ENCODE peak calls at places on chromosomes 2 and 18, in four cellular contexts. P is spleen, R is testis, Z is lower lobe of right lung. H is an unnamed sample. For H3K9me3, the result is how much of the 10 kb centered on the place peaks cover.

GRCh38 chr2:237540823-237541222 is 25.6 kb upstream of the PRLH start:
- DNase-seq in P (peak), R (peak), Z (no peak), H (no peak)

GRCh38 chr18:45666006-45666405 is 50.7 kb downstream of the SLC14A2 start:
- DNase-seq in P (no peak), R (peak), Z (no peak), H (no peak)

GRCh38 chr2:142140434-142140845 is 9.6 kb upstream of the LRP1B start:
- DNase-seq in P (no peak), R (no peak), Z (no peak), H (no peak)

GRCh38 chr2:7861910-7862702 is 819.8 kb upstream of the ID2 start:
- DNase-seq in P (no peak), R (no peak), Z (no peak), H (no peak)

GRCh38 chr2:48510329-48510728 is 19.6 kb upstream of the STON1 start:
- DNase-seq in P (no peak), R (no peak), Z (no peak), H (no peak)

GRCh38 chr2:97718051-97718882 is 4.9 kb downstream of the ZAP70 start:
- DNase-seq in P (peak), R (no peak), Z (no peak), H (no peak)

GRCh38 chr2:214481204-214481603 is 70.3 kb downstream of the VWC2L start:
- DNase-seq in P (no peak), R (peak), Z (no peak), H (no peak)

GRCh38 chr2:175355246-175355645 is 173.7 kb upstream of the ATP5MC3 start:
- DNase-seq in P (no peak), R (no peak), Z (no peak), H (no peak)

GRCh38 chr2:39127973-39128372 is 7.1 kb upstream of the SOS1 start:
- DNase-seq in P (no peak), R (no peak), Z (no peak), H (peak)

GRCh38 chr2:170928036-170928823 is 823 bp upstream of the GORASP2 start:
- DNase-seq in P (peak), R (no peak), Z (no peak), H (no peak)

GRCh38 chr18:4026542-4026941 is 428.6 kb downstream of the DLGAP1 start:
- DNase-seq in P (no peak), R (no peak), Z (no peak), H (no peak)

GRCh38 chr18:57437782-57438668 is 2.9 kb downstream of the ONECUT2 start:
- DNase-seq in P (peak), R (peak), Z (no peak), H (peak)

GRCh38 chr2:38164881-38165280 is 88.9 kb upstream of the CYP1B1 start:
- DNase-seq in P (no peak), R (no peak), Z (no peak), H (no peak)

GRCh38 chr2:44793322-44793870 is 148.1 kb upstream of the SIX3 start:
- DNase-seq in P (no peak), R (peak), Z (no peak), H (peak)

GRCh38 chr2:100272848-100273329 is 49.4 kb downstream of the LONRF2 start:
- DNase-seq in P (no peak), R (peak), Z (no peak), H (peak)

GRCh38 chr2:11688222-11689069 is 18.5 kb upstream of the NTSR2 start:
- DNase-seq in P (peak), R (peak), Z (peak), H (peak)

GRCh38 chr2:42021490-42021889 is 26.3 kb upstream of the PKDCC start:
- DNase-seq in P (no peak), R (peak), Z (no peak), H (peak)

GRCh38 chr18:32257073-32257780 is 67.4 kb downstream of the MEP1B start:
- DNase-seq in P (no peak), R (no peak), Z (no peak), H (no peak)

GRCh38 chr2:96386470-96386869 is 50.9 kb downstream of the NCAPH start:
- DNase-seq in P (no peak), R (no peak), Z (no peak), H (no peak)

GRCh38 chr2:71563872-71564271 is 110.5 kb downstream of the DYSF start:
- DNase-seq in P (no peak), R (no peak), Z (no peak), H (no peak)

GRCh38 chr2:69204654-69205053 is 182.4 kb downstream of the GFPT1 start:
- DNase-seq in P (no peak), R (no peak), Z (no peak), H (no peak)

GRCh38 chr2:104406273-104406726 is 447.6 kb upstream of the POU3F3 start:
- DNase-seq in P (no peak), R (no peak), Z (no peak), H (peak)

GRCh38 chr2:170375192-170375591 is 197.2 kb downstream of the MYO3B start:
- DNase-seq in P (no peak), R (no peak), Z (no peak), H (no peak)

GRCh38 chr2:126808929-126809328 is 89.8 kb upstream of the TEX51 start:
- DNase-seq in P (no peak), R (no peak), Z (no peak), H (no peak)

GRCh38 chr18:49130261-49130660 is 179.5 kb upstream of the SMAD7 start:
- DNase-seq in P (no peak), R (no peak), Z (no peak), H (no peak)

GRCh38 chr2:189402932-189403331 is 38.3 kb upstream of the WDR75 start:
- DNase-seq in P (no peak), R (no peak), Z (no peak), H (no peak)

GRCh38 chr2:219049282-219049681 is 8.0 kb upstream of the CFAP65 start:
- DNase-seq in P (no peak), R (no peak), Z (no peak), H (no peak)

GRCh38 chr2:62184499-62185045 is 11.3 kb upstream of the B3GNT2 start:
- DNase-seq in P (no peak), R (no peak), Z (no peak), H (no peak)

GRCh38 chr2:240831594-240832204 is 11.7 kb upstream of the KIF1A start:
- DNase-seq in P (peak), R (peak), Z (no peak), H (no peak)
- H3K9me3 ChIP-seq in P (under half), R (under half), Z (under half), H (under half)

DNA sequence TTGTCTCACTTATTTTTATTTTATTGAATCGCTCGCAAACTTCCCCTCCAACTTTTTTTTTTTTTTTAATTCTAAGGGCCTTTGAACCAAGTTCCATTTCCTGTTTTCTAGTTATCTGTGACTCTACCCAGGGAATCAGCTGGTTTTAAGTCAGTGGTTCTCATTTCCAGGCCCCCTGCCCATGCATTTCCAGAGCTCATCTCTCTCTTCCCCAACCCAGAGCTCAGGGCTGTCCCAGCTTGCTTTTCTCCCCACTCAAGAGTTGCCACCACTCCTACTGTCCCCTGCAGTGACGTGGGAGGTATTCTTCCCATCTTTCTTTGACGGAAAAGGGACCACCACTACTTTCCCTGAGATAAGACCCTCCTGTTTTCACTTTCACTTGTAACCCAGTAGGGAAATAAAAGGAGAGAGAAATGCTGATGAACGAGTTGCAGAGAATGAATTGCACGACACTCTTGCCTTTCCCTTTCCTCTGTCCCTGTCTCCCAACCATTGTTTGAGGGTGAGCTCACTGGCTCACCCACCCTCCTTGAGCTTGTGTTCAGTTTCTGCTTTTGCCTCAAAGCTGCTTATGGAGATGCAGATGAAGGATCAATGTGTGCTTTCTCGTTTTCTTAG is 42.1 kb downstream of the TET3 start:
- DNase-seq in P (no peak), R (no peak), Z (no peak), H (no peak)
- H3K4me3 ChIP-seq in P (no peak), R (no peak), Z (no peak), H (no peak)

DNA sequence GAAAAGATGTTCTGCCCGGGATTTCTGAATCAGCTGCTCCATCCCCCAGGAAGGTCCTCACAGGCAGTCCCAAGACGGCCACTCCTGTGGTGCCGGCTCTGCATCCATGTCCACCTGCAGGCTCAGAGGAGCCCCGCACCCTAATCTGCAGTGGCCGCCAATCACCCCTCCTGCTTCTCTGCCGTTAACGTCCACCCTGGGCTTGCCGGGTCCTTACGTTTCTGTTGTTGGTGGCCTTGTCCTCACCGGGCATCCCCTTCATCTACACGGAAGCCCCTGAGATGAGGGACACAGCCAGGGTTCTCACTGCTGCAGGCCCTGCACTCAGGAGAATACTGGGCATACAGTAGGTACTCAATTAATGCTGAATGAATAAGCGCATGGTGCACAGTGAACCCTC is 131.5 kb upstream of the SNTG2 start:
- DNase-seq in P (no peak), R (no peak), Z (no peak), H (no peak)
- H3K9me3 ChIP-seq in P (under half), R (under half), Z (under half), H (under half)

DNA sequence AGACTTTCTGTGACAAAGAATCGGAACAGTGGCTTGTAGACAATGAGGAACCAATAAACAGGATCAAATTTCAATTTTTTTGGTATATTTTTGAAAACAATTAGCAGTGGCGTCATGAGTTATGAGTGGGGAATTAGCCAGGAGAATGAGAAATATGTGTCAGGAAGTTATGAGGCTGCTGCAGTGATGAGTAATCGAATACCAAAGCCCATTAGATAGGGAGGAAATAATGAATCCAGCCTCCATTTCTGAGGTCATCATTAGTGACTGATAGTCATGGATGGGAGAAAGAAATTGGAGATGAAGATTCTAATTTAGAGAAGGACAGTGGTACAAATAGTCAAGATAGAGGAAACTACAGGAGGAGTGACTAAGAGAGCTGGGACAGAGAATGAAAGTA is 673.1 kb upstream of the VRK2 start:
- DNase-seq in P (no peak), R (no peak), Z (no peak), H (no peak)
- H3K4me3 ChIP-seq in P (no peak), R (no peak), Z (no peak), H (no peak)

GRCh38 chr18:35244671-35245070 is 3.8 kb downstream of the ZNF397 start:
- DNase-seq in P (no peak), R (no peak), Z (no peak), H (no peak)

GRCh38 chr18:35246831-35247230 is 6.0 kb downstream of the ZNF397 start:
- DNase-seq in P (no peak), R (no peak), Z (no peak), H (no peak)

GRCh38 chr18:35248429-35248828 is 7.6 kb downstream of the ZNF397 start:
- DNase-seq in P (no peak), R (no peak), Z (no peak), H (no peak)

GRCh38 chr18:35247412-35248249 is 6.8 kb downstream of the ZNF397 start:
- DNase-seq in P (no peak), R (no peak), Z (no peak), H (no peak)

GRCh38 chr18:35245719-35246317 is 5.0 kb downstream of the ZNF397 start:
- DNase-seq in P (no peak), R (no peak), Z (no peak), H (no peak)
- H3K9me3 ChIP-seq in P (under half), R (under half), Z (under half), H (under half)

H was measured in BE2C.